ENCODE peak calls at places on chromosomes 1 and 21, in six cellular contexts. C is effector memory CD4-positive, alpha-beta T cell; U is RWPE2; X is HL-60; G is CD4-positive, alpha-beta memory T cell; O is MM.1S. R is an unnamed sample.

GRCh38 chr1:15847893-15848142 is 311 bp downstream of the SPEN start:
- DNase-seq in C (no peak), U (no peak), X (no peak), G (no peak), O (no peak), R (no peak)

GRCh38 chr1:167322483-167322882 is 101.8 kb downstream of the POU2F1 start:
- DNase-seq in C (no peak), U (no peak), X (no peak), G (no peak), O (no peak), R (no peak)

GRCh38 chr1:22969224-22969829 is 3.3 kb downstream of the LACTBL1 start:
- DNase-seq in C (no peak), U (no peak), X (no peak), G (no peak), O (no peak), R (no peak)

GRCh38 chr21:34537838-34538237 is 25.8 kb upstream of the KCNE1 start:
- DNase-seq in C (no peak), U (no peak), X (no peak), G (no peak), O (no peak), R (no peak)

GRCh38 chr1:9211291-9211811 is 23.2 kb upstream of the H6PD start:
- DNase-seq in C (no peak), U (no peak), X (no peak), G (no peak), O (no peak), R (no peak)

GRCh38 chr21:30733026-30733425 is 14.0 kb downstream of the KRTAP21-2 start:
- DNase-seq in C (no peak), U (no peak), X (no peak), G (no peak), O (no peak), R (no peak)

GRCh38 chr1:65174585-65174984 is 26.6 kb downstream of the AK4 start:
- DNase-seq in C (no peak), U (peak), X (peak), G (no peak), O (no peak), R (peak)

GRCh38 chr1:15756143-15757015 is 2.2 kb upstream of the FBLIM1 start:
- DNase-seq in C (no peak), U (peak), X (peak), G (no peak), O (no peak), R (no peak)

GRCh38 chr1:230167419-230167852 is 100.4 kb downstream of the GALNT2 start:
- DNase-seq in C (peak), U (no peak), X (peak), G (peak), O (peak), R (no peak)

GRCh38 chr1:46550751-46551231 is 656 bp downstream of the KNCN start:
- DNase-seq in C (no peak), U (peak), X (no peak), G (no peak), O (no peak), R (peak)

GRCh38 chr1:27293915-27294314 is 28.0 kb upstream of the TMEM222 start:
- DNase-seq in C (no peak), U (no peak), X (no peak), G (no peak), O (no peak), R (no peak)

GRCh38 chr1:184789899-184790298 is 35.2 kb upstream of the EDEM3 start:
- DNase-seq in C (no peak), U (no peak), X (no peak), G (no peak), O (no peak), R (no peak)

GRCh38 chr1:246554201-246554600 is 11.9 kb downstream of the TFB2M start:
- DNase-seq in C (no peak), U (no peak), X (no peak), G (no peak), O (no peak), R (no peak)

GRCh38 chr1:235100124-235100801 is 28.4 kb downstream of the TOMM20 start:
- DNase-seq in C (no peak), U (no peak), X (no peak), G (no peak), O (no peak), R (no peak)

GRCh38 chr1:236904874-236905741 is 99.1 kb downstream of the MT1HL1 start:
- DNase-seq in C (no peak), U (no peak), X (peak), G (no peak), O (no peak), R (no peak)

GRCh38 chr1:91851130-91852010 is 34.6 kb downstream of the TGFBR3 start:
- DNase-seq in C (no peak), U (peak), X (no peak), G (no peak), O (no peak), R (peak)

GRCh38 chr1:38625939-38626338 is 233.6 kb downstream of the RRAGC start:
- DNase-seq in C (no peak), U (no peak), X (no peak), G (no peak), O (no peak), R (no peak)

GRCh38 chr1:7538033-7538432 is 233.1 kb upstream of the VAMP3 start:
- DNase-seq in C (no peak), U (peak), X (no peak), G (no peak), O (no peak), R (no peak)

GRCh38 chr1:23436520-23437354 is 12.2 kb upstream of the TCEA3 start:
- DNase-seq in C (peak), U (no peak), X (no peak), G (peak), O (peak), R (peak)

GRCh38 chr1:218823291-218823900 is 350.3 kb upstream of the LYPLAL1 start:
- DNase-seq in C (no peak), U (no peak), X (no peak), G (no peak), O (no peak), R (no peak)

GRCh38 chr1:147292635-147293251 is 50.3 kb downstream of the CHD1L start:
- DNase-seq in C (no peak), U (no peak), X (peak), G (no peak), O (no peak), R (no peak)

DNA sequence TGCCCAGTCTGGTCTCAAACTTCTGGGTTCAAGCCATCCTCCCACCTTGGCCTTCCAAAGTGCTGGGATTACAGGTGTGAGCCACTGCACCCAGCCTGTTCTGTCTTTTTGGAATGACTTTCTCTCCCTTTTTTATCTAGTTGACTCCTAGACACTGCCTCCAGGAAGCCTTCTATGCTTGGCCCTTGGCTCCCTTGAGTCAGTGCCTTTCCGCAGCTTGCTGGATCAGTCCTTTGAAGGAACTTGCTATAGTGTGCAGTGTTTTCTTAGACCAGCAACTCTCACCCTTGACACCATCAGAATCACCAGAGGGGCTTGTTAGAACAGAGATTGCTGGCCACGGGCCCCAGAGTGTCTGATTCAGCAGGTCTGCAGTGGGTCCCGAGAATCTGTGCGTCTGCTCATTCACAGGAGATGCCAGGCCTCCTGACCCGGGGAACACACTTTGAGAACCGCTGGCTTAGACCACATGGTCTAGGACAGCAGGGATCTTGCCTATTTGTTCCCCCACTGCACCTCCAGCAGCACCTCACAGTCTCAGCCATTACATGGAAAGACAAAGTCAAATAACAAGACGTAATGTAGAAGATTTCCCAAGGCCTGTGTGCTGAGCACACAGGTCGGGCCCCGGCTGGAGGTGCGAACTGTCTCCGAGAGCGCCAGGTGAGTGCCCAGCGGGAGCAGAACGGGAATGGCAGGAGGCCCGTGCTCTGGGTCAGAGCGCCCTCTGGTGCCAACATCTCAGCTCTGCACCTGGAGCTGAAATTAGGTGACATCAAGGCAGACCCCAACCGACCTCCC is 27.4 kb upstream of the CTPS1 start:
- DNase-seq in C (peak), U (peak), X (peak), G (peak), O (peak), R (peak)
- H3K4me3 ChIP-seq in C (no peak), U (no peak), X (no peak), G (no peak), O (no peak), R (no peak)

GRCh38 chr21:28937737-28938136 is 54.9 kb downstream of the LTN1 start:
- DNase-seq in C (no peak), U (no peak), X (no peak), G (no peak), O (no peak), R (no peak)
- H3K27ac ChIP-seq in C (no peak), U (no peak), X (no peak), G (no peak), O (no peak), R (no peak)

GRCh38 chr1:202968351-202968750 is 1.3 kb upstream of the CYB5R1 start:
- DNase-seq in C (no peak), U (no peak), X (no peak), G (no peak), O (no peak), R (no peak)
- H3K4me3 ChIP-seq in C (peak), U (no peak), X (no peak), G (peak), O (peak), R (peak)

DNA sequence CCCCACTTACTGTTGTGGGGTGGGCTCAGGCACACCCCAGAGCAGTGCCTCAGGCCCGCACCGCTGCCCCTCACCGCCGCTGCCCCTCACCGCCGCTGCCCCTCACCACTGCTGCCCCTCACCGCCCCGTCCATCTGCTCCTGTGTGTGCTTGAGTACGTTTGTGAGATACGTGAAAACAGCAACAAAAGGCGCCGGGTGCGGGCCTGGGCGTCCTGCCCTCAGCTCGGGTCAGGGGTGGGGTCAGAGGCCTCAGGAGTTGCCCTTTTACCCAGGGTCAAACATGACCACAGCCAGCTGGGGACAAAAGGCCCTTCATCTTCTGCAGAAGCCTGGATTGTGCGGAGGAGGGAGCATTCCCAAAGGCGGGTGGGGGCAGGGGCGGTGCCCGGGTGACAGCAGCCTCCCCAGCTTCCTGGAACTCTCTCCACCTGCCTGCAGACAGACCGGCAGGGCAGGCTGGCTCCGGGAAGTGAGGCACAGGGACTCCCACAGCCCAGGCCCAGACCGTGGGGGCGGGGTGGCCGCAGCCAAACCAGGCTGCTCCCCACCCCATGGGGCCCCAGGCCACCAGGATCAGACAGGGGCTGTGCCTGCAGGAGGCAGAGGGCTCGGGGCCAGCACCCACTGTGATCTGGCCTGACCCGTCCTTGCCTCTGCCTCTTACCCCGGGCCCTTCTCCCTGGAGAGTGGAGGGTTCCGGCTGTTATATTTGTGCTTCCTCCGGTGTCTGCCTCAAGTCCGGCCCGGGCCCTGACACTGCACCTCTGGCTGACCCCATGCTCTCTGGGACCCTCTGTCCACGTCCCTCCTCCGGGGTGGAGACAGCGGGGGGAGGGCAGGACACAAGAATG is 2.3 kb upstream of the VWA1 start:
- DNase-seq in C (no peak), U (peak), X (no peak), G (no peak), O (no peak), R (peak)
- H3K27ac ChIP-seq in C (no peak), U (peak), X (no peak), G (no peak), O (no peak), R (peak)

GRCh38 chr1:200226969-200227303 is 182.9 kb downstream of the ZNF281 start:
- DNase-seq in C (no peak), U (no peak), X (no peak), G (no peak), O (no peak), R (no peak)

GRCh38 chr1:200223613-200224012 is 186.2 kb downstream of the ZNF281 start:
- DNase-seq in C (no peak), U (no peak), X (no peak), G (no peak), O (no peak), R (no peak)

GRCh38 chr1:200224315-200224714 is 185.5 kb downstream of the ZNF281 start:
- DNase-seq in C (no peak), U (no peak), X (no peak), G (no peak), O (no peak), R (no peak)

GRCh38 chr1:200228081-200228480 is 181.8 kb downstream of the ZNF281 start:
- DNase-seq in C (no peak), U (no peak), X (no peak), G (no peak), O (no peak), R (no peak)

DNA sequence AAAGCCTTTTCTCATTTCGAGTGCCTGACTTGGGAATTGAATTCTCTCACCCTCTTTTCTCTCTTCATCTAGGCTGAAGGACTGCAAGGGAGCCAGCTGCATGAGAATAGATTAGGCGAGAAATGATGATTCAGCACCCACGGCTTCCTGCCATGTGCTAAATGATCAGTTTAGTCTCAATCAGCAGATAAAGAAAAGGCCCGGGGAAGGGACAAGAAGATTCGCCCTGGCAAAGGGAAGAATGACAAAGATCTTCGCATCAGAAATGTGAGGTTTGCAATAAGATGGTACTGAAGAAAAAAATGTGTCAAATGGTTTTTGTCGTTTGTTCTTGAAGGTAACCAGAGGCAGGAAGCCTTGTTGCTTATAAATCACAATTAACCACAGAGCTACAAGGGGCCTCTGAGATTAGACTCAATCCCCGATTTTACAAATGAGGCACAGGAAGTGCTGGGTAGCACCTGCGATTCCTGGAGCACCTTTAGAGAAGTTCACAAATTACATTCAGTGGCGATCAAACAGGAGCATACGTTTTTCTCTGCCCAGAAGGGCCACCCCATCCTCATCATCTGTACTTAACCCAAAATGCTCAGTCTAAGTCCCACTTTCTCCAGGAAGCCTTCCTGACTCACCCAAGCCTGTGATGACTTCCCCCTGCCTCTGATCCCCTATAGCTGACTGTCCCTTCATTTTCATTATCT is 183.4 kb downstream of the ZNF281 start:
- DNase-seq in C (no peak), U (no peak), X (no peak), G (peak), O (peak), R (no peak)
- H3K4me3 ChIP-seq in C (peak), U (no peak), X (no peak), G (no peak), O (no peak), R (no peak)

GRCh38 chr1:151265446-151266236 is 11.1 kb downstream of the PSMD4 start:
- DNase-seq in C (no peak), U (no peak), X (no peak), G (no peak), O (no peak), R (no peak)
- H3K27ac ChIP-seq in C (no peak), U (no peak), X (no peak), G (no peak), O (no peak), R (no peak)

DNA sequence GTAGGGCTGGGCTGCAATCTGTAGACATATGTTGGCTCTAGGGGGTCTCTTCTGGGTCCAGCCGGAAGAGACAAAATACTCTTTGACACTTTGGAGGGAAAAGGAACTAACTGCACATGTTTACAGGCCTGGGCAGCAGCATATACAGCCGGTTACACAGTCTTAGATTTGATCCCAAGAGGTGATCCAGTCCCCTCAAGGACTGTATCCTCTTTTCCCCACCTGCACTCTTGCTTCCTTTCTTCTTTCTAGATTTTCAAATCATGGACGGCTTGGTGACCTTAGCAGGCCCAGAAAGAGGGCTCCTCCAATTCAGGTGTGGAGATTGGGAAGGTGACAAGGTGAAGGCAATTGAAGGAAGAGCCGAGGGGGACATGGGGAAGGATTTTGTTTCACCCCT is 5.8 kb upstream of the BARHL2 start:
- DNase-seq in C (no peak), U (no peak), X (no peak), G (no peak), O (no peak), R (no peak)
- H3K4me3 ChIP-seq in C (peak), U (no peak), X (no peak), G (no peak), O (peak), R (no peak)

GRCh38 chr1:101373570-101373969 is 136.8 kb downstream of the S1PR1 start:
- DNase-seq in C (no peak), U (no peak), X (no peak), G (no peak), O (no peak), R (no peak)
- H3K27ac ChIP-seq in C (no peak), U (no peak), X (no peak), G (no peak), O (no peak), R (no peak)